ENCODE peak calls at places on chromosomes 4 and X, in six cellular contexts. P, H, R, L, V and I are unnamed samples. For H3K27me3 and H3K4me1, the result is how much of the 10 kb centered on the place peaks cover.

GRCh38 chrX:47380268-47380667 is 9.9 kb downstream of the ZNF157 start:
- DNase-seq in P (no peak), H (no peak), R (no peak), L (no peak), V (no peak), I (no peak)

GRCh38 chr4:146278986-146279385 is 64.6 kb downstream of the REELD1 start:
- DNase-seq in P (peak), H (no peak), R (no peak), L (no peak), V (no peak), I (no peak)

GRCh38 chrX:39843318-39843717 is 254.4 kb downstream of the BCOR start:
- DNase-seq in P (no peak), H (no peak), R (no peak), L (no peak), V (no peak), I (no peak)

GRCh38 chr4:81466841-81467671 is 4.7 kb downstream of the RASGEF1B start:
- DNase-seq in P (peak), H (peak), R (peak), L (peak), V (no peak), I (peak)

GRCh38 chrX:81195712-81196111 is 6.0 kb downstream of the HMGN5 start:
- DNase-seq in P (peak), H (peak), R (peak), L (no peak), V (no peak), I (peak)

GRCh38 chr4:73612032-73612431 is 8.2 kb downstream of the RASSF6 start:
- DNase-seq in P (no peak), H (no peak), R (no peak), L (no peak), V (no peak), I (no peak)

GRCh38 chrX:100928660-100929613 is at the start of gene XKRX:
- DNase-seq in P (no peak), H (peak), R (peak), L (peak), V (peak), I (peak)

GRCh38 chrX:129717902-129718301 is 20.9 kb upstream of the XPNPEP2 start:
- DNase-seq in P (peak), H (no peak), R (no peak), L (no peak), V (no peak), I (no peak)

GRCh38 chrX:10612215-10612614 is 8.2 kb downstream of the MID1 start:
- DNase-seq in P (peak), H (no peak), R (no peak), L (no peak), V (no peak), I (no peak)

GRCh38 chr4:177107288-177107901 is 202.3 kb upstream of the NEIL3 start:
- DNase-seq in P (no peak), H (no peak), R (no peak), L (no peak), V (no peak), I (no peak)

GRCh38 chr4:87838207-87838606 is 5.4 kb downstream of the MEPE start:
- DNase-seq in P (no peak), H (no peak), R (no peak), L (no peak), V (no peak), I (no peak)

GRCh38 chrX:155094468-155095061 is 23.3 kb downstream of the BRCC3 start:
- DNase-seq in P (peak), H (no peak), R (peak), L (no peak), V (no peak), I (peak)

GRCh38 chr4:8591626-8592365 is 769 bp upstream of the CPZ start:
- DNase-seq in P (no peak), H (no peak), R (no peak), L (no peak), V (peak), I (no peak)

GRCh38 chr4:159297088-159297487 is 194.2 kb downstream of the RAPGEF2 start:
- DNase-seq in P (peak), H (no peak), R (no peak), L (no peak), V (no peak), I (no peak)

GRCh38 chr4:54217642-54218486 is 11.2 kb upstream of the PDGFRA start:
- DNase-seq in P (peak), H (peak), R (peak), L (peak), V (no peak), I (peak)
- H3K27me3 ChIP-seq in P (under half), H (under half), R (under half), L (under half), V (under half), I (under half)

DNA sequence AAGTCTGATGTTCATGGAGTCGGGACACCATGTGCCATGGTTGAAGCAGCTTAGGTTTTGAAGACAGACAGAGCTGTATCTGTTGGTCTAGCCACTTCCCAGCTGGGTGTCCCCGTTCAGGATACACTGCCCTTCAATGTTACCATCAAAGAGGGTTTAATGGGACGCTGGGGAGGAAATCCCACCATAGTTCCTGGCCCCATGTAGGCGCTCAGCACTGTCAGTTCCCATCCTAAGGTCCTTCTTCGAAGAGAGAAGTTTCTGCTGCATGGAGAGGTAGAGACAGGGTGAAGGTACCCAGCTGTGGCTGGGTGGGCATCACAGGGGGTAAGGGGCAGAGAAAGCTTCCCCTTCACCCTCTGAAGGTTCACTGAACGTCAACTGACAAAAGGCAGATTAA is 3.7 kb downstream of the MGST2 start:
- DNase-seq in P (no peak), H (no peak), R (no peak), L (no peak), V (no peak), I (no peak)
- H3K4me3 ChIP-seq in P (no peak), H (no peak), R (no peak), L (no peak), V (no peak), I (no peak)

GRCh38 chr4:30386266-30386895 is 333.8 kb upstream of the PCDH7 start:
- DNase-seq in P (peak), H (no peak), R (no peak), L (no peak), V (no peak), I (no peak)
- H3K4me1 ChIP-seq in P (under half), H (under half), R (under half), L (under half), V (under half), I (under half)

GRCh38 chrX:53319614-53320542 is 38.5 kb upstream of the IQSEC2 start:
- DNase-seq in P (no peak), H (no peak), R (no peak), L (no peak), V (no peak), I (no peak)

GRCh38 chrX:53321943-53322497 is 40.6 kb upstream of the IQSEC2 start:
- DNase-seq in P (no peak), H (no peak), R (no peak), L (no peak), V (no peak), I (no peak)

GRCh38 chrX:53320543-53321215 is 39.3 kb upstream of the IQSEC2 start:
- DNase-seq in P (no peak), H (no peak), R (peak), L (no peak), V (peak), I (no peak)

GRCh38 chrX:53323196-53323595 is 41.8 kb upstream of the IQSEC2 start:
- DNase-seq in P (no peak), H (no peak), R (no peak), L (no peak), V (no peak), I (no peak)

GRCh38 chrX:53321216-53321942 is 40.0 kb upstream of the IQSEC2 start:
- DNase-seq in P (no peak), H (no peak), R (peak), L (no peak), V (peak), I (no peak)
- H3K27me3 ChIP-seq in P (under half), H (under half), R (under half), L (under half), V (under half), I (under half)